ENCODE peak calls at places on chromosomes 16 and 17, in nine cellular contexts. G is kidney epithelial cell; Z is AG10803; F is CD8-positive, alpha-beta T cell; X is PC-3; J is right atrium auricular region; E is AG04450; Q is right cardiac atrium; K is mucosa of descending colon. H is an unnamed sample.

GRCh38 chr17:38663125-38663751 is 11.5 kb downstream of the EPOP start:
- DNase-seq in G (peak), Z (peak), F (peak), X (peak), J (no peak), E (no peak), Q (peak), K (peak), H (peak)

GRCh38 chr16:85195884-85196816 is 83.9 kb upstream of the CIBAR2 start:
- DNase-seq in G (no peak), Z (peak), F (no peak), X (no peak), J (no peak), E (no peak), Q (peak), K (no peak), H (peak)

GRCh38 chr16:67177743-67178699 is 5.7 kb downstream of the MATCAP1 start:
- DNase-seq in G (no peak), Z (peak), F (peak), X (peak), J (no peak), E (no peak), Q (peak), K (peak), H (peak)

GRCh38 chr17:27481327-27481726 is 25.1 kb downstream of the KSR1 start:
- DNase-seq in G (no peak), Z (no peak), F (peak), X (no peak), J (no peak), E (no peak), Q (no peak), K (no peak), H (no peak)

GRCh38 chr16:14097182-14097951 is 26.2 kb downstream of the MRTFB start:
- DNase-seq in G (no peak), Z (no peak), F (no peak), X (peak), J (no peak), E (no peak), Q (no peak), K (no peak), H (no peak)

GRCh38 chr17:43125967-43126910 is 1.1 kb upstream of the BRCA1 start:
- DNase-seq in G (no peak), Z (no peak), F (peak), X (no peak), J (no peak), E (no peak), Q (no peak), K (peak), H (peak)

GRCh38 chr16:64196444-64196843 is 925.4 kb downstream of the CDH11 start:
- DNase-seq in G (no peak), Z (peak), F (no peak), X (no peak), J (no peak), E (peak), Q (no peak), K (no peak), H (no peak)

GRCh38 chr17:14098246-14098645 is 28.9 kb downstream of the COX10 start:
- DNase-seq in G (no peak), Z (no peak), F (no peak), X (peak), J (no peak), E (no peak), Q (no peak), K (no peak), H (no peak)

GRCh38 chr17:78572277-78573205 is 4.7 kb downstream of the DNAH17 start:
- DNase-seq in G (no peak), Z (no peak), F (no peak), X (no peak), J (no peak), E (no peak), Q (no peak), K (no peak), H (no peak)

GRCh38 chr17:7478276-7479138 is 924 bp downstream of the ZBTB4 start:
- DNase-seq in G (no peak), Z (peak), F (peak), X (peak), J (no peak), E (no peak), Q (peak), K (peak), H (peak)

GRCh38 chr17:67107811-67108210 is 63.5 kb downstream of the CACNG1 start:
- DNase-seq in G (no peak), Z (peak), F (no peak), X (no peak), J (no peak), E (no peak), Q (no peak), K (no peak), H (no peak)

GRCh38 chr16:67403976-67404555 is 10.8 kb upstream of the TPPP3 start:
- DNase-seq in G (no peak), Z (no peak), F (no peak), X (no peak), J (no peak), E (no peak), Q (no peak), K (peak), H (no peak)

GRCh38 chr17:76491271-76492184 is 9.7 kb downstream of the RHBDF2 start:
- DNase-seq in G (no peak), Z (no peak), F (peak), X (no peak), J (no peak), E (no peak), Q (no peak), K (peak), H (no peak)

GRCh38 chr17:44221072-44221861 is 1.8 kb upstream of the UBTF start:
- DNase-seq in G (no peak), Z (peak), F (peak), X (peak), J (no peak), E (no peak), Q (peak), K (peak), H (peak)

GRCh38 chr16:769934-770333 is 9.4 kb downstream of the MSLN start:
- DNase-seq in G (no peak), Z (no peak), F (no peak), X (no peak), J (no peak), E (no peak), Q (peak), K (no peak), H (no peak)

GRCh38 chr16:2475413-2476344 is 752 bp downstream of the TBC1D24 start:
- DNase-seq in G (no peak), Z (no peak), F (peak), X (no peak), J (no peak), E (no peak), Q (peak), K (peak), H (no peak)

GRCh38 chr16:64880994-64881393 is 240.9 kb downstream of the CDH11 start:
- DNase-seq in G (peak), Z (peak), F (no peak), X (no peak), J (no peak), E (no peak), Q (no peak), K (no peak), H (no peak)

GRCh38 chr16:23694707-23695373 is 16.2 kb downstream of the PLK1 start:
- DNase-seq in G (peak), Z (peak), F (no peak), X (no peak), J (no peak), E (no peak), Q (no peak), K (no peak), H (no peak)

GRCh38 chr17:80189611-80190010 is 19.8 kb downstream of the CARD14 start:
- DNase-seq in G (no peak), Z (no peak), F (no peak), X (no peak), J (no peak), E (no peak), Q (no peak), K (no peak), H (no peak)

GRCh38 chr17:43356999-43357398 is 41.8 kb upstream of the ARL4D start:
- DNase-seq in G (peak), Z (peak), F (no peak), X (peak), J (no peak), E (peak), Q (no peak), K (no peak), H (no peak)

GRCh38 chr16:83116274-83116892 is 489.6 kb downstream of the CDH13 start:
- DNase-seq in G (no peak), Z (peak), F (no peak), X (no peak), J (no peak), E (no peak), Q (no peak), K (no peak), H (no peak)

GRCh38 chr17:77396610-77397009 is 255.8 kb downstream of the SEC14L1 start:
- DNase-seq in G (no peak), Z (peak), F (no peak), X (no peak), J (no peak), E (no peak), Q (no peak), K (no peak), H (no peak)

GRCh38 chr17:62627904-62628603 is 584 bp downstream of the MRC2 start:
- DNase-seq in G (no peak), Z (peak), F (peak), X (peak), J (no peak), E (peak), Q (peak), K (peak), H (peak)

GRCh38 chr17:31495049-31495885 is 103.8 kb downstream of the RAB11FIP4 start:
- DNase-seq in G (no peak), Z (peak), F (no peak), X (peak), J (no peak), E (no peak), Q (no peak), K (peak), H (no peak)

GRCh38 chr16:49592507-49593422 is 219.2 kb downstream of the C16orf78 start:
- DNase-seq in G (no peak), Z (peak), F (peak), X (peak), J (peak), E (no peak), Q (no peak), K (no peak), H (no peak)

GRCh38 chr17:57869599-57870282 is 19.9 kb upstream of the MRPS23 start:
- DNase-seq in G (no peak), Z (peak), F (no peak), X (peak), J (no peak), E (peak), Q (no peak), K (no peak), H (no peak)

GRCh38 chr17:44187131-44187899 is 543 bp downstream of the TMUB2 start:
- DNase-seq in G (no peak), Z (peak), F (no peak), X (no peak), J (no peak), E (no peak), Q (peak), K (no peak), H (no peak)

GRCh38 chr17:17420561-17421269 is 56.1 kb upstream of the MED9 start:
- DNase-seq in G (no peak), Z (peak), F (no peak), X (no peak), J (peak), E (no peak), Q (peak), K (no peak), H (peak)

GRCh38 chr17:17420035-17420434 is 56.8 kb upstream of the MED9 start:
- DNase-seq in G (no peak), Z (peak), F (no peak), X (no peak), J (peak), E (no peak), Q (peak), K (no peak), H (peak)

GRCh38 chr17:17419621-17420020 is 57.2 kb upstream of the MED9 start:
- DNase-seq in G (no peak), Z (peak), F (no peak), X (no peak), J (no peak), E (no peak), Q (no peak), K (no peak), H (peak)

GRCh38 chr17:17417718-17418151 is 59.1 kb upstream of the MED9 start:
- DNase-seq in G (no peak), Z (no peak), F (no peak), X (no peak), J (no peak), E (no peak), Q (no peak), K (no peak), H (peak)

GRCh38 chr17:17419166-17419565 is 57.6 kb upstream of the MED9 start:
- DNase-seq in G (no peak), Z (no peak), F (no peak), X (no peak), J (no peak), E (no peak), Q (no peak), K (no peak), H (peak)
- H3K4me3 ChIP-seq in G (no peak), Z (no peak), F (no peak), X (no peak), J (no peak), E (no peak), Q (no peak), K (no peak), H (no peak)

GRCh38 chr17:1391577-1391976 is 8.4 kb downstream of the YWHAE start:
- DNase-seq in G (no peak), Z (no peak), F (no peak), X (no peak), J (no peak), E (no peak), Q (no peak), K (no peak), H (peak)
- H3K4me3 ChIP-seq in G (no peak), Z (no peak), F (no peak), X (no peak), J (no peak), E (no peak), Q (no peak), K (no peak), H (no peak)

DNA sequence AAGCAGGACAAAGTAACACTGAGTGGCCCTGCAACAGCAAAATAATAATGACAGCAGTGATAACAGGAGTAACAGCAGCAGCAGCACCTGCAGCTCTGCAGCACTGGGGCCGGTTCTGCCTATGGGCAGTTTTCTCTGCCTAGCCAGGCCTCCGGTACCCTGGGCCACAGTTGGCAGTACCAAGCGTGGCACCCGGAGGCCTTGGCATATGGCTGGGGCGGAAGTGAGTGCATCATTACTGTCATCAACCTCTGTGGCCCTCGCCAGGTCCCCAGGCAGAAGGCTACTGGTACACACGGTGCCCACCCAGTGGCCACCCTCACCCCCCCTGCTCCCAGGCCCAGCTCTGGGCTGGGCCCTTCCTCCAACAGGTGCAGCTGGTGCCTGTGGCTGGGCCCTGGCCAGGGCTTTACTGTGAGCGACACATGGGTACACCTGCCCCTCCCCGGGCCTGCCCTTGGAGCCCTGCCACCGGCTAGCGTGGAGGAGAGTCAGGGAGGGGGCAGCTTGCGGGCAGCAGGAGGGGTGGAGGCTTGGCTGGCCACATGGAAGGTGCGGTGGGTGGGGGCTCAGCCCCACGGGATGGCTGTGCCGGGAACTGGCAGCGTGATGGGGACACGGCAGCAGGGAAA is 3.0 kb downstream of the KCNJ12 start:
- DNase-seq in G (no peak), Z (no peak), F (no peak), X (no peak), J (no peak), E (no peak), Q (peak), K (peak), H (no peak)
- H3K4me3 ChIP-seq in G (no peak), Z (no peak), F (no peak), X (no peak), J (no peak), E (no peak), Q (no peak), K (no peak), H (no peak)

GRCh38 chr16:28495795-28496749 is 1.6 kb downstream of the APOBR start:
- DNase-seq in G (no peak), Z (no peak), F (no peak), X (no peak), J (no peak), E (no peak), Q (no peak), K (peak), H (no peak)

GRCh38 chr16:28492511-28492910 is 637 bp upstream of the CLN3 start:
- DNase-seq in G (no peak), Z (no peak), F (no peak), X (no peak), J (no peak), E (no peak), Q (no peak), K (no peak), H (no peak)

GRCh38 chr16:28491970-28492474 is at the start of gene CLN3:
- DNase-seq in G (peak), Z (peak), F (peak), X (peak), J (peak), E (peak), Q (peak), K (peak), H (peak)

GRCh38 chr16:28495098-28495793 is 803 bp downstream of the APOBR start:
- DNase-seq in G (no peak), Z (no peak), F (no peak), X (no peak), J (no peak), E (no peak), Q (peak), K (peak), H (no peak)

DNA sequence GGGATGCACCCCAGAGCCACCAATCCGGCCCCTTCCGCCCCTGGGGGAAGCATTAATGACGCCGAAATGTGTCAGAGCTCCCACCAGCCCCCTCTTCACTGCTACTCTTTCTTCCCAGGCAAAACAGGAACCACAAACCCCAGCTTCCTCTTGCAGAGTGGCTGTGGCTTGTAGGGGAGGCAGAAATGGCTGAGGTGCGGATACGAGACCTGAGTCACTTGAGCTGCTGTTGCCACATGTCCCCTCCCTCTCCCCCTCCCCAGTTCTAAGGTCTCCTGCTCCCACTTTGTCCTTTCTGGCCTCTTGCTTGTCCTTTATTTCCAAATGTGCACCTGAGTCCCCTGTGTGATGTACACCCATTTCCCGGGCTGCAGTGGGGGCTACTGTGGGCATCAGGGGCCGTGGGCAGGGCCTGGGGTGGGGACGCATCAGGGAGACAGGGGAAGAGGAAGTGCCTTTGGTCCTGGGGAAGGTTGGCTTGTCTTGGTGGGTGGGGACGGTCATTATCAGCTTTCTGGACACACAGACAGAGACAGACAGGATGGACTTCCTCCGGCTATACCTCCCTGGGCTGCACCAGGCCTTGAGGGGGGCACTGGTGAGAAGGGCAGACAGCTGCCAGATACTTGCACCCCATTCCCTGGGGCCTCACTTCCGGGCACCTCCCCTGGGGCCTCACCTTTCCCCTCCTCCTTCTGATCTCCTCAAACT is at the start of gene APOBR:
- DNase-seq in G (no peak), Z (no peak), F (peak), X (no peak), J (no peak), E (no peak), Q (peak), K (peak), H (no peak)
- H3K4me3 ChIP-seq in G (no peak), Z (no peak), F (peak), X (no peak), J (no peak), E (no peak), Q (peak), K (peak), H (peak)

DNA sequence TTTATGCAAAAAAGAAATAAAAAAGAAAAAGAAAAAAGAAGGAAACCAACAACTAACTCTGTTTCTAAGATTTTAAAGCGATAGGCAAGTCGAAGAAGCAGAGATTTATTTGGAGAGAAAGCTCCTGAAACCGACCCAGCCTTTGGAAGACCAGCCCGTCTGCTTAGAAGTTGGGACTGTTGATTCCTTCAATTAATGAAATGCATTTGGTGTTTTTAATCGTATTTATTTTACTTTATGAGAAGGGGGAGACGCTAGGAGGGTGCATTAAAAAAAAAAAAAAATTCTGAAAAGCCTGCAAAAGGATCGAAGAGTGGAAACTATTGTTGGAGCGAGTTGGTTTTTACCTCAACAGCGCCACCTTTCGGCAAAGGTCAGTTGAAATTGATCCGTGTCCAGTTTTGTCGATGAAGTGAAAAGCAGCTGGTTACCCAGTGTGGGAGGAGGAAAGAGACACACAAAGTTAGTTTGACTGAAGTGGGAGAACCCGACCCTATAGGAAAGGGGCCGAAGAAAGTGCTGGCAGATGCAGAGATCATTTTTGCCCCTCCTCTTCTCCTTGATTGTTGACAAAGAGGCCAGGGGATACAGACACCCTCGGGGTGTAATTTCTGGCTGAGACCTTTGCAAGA is 1.6 kb upstream of the MAF start:
- DNase-seq in G (no peak), Z (peak), F (peak), X (peak), J (peak), E (peak), Q (peak), K (peak), H (peak)
- H3K4me3 ChIP-seq in G (peak), Z (peak), F (peak), X (no peak), J (peak), E (peak), Q (peak), K (peak), H (peak)

DNA sequence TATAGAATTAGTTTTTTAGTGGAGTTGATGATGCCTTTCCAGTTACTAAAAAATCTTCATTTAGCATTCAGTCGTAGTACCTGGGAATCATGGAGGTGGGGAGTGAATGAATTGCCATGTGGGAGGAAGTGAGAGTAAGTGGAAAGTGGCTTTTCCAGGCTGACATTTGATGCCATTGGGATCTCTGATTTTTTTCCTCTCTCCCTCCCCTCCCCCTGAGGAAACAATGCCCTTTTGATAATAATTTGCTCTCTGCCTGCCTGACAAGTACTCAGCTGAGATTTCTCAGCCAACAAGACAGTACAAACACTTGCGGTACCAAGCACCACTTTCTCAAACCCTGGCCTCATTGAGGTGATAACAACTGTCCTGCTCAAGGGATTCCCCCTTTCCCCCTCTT is 2.2 kb downstream of the UBE2Z start:
- DNase-seq in G (no peak), Z (no peak), F (no peak), X (peak), J (no peak), E (no peak), Q (no peak), K (no peak), H (no peak)
- H3K4me3 ChIP-seq in G (no peak), Z (peak), F (no peak), X (peak), J (no peak), E (peak), Q (no peak), K (no peak), H (no peak)

H was measured in sigmoid colon.